ENCODE peak calls at places on chromosomes 3 and 15, in eight cellular contexts. N is NCI-H2171 treated with DMSO at 0.1 percent for 48 hours; J is T-helper 17 cell; D is CD8-positive, alpha-beta T cell; A is stimulated activated CD4-positive, alpha-beta T cell treated with anti-CD3 and anti-CD28 coated beads, Interleukin-2, amount 100 ng/mL, for 48 hours; W is GM23248; S is HT1080; O is tibial nerve. T is an unnamed sample.

GRCh38 chr15:48177383-48177874 is 666 bp downstream of the MYEF2 start:
- DNase-seq in A (no peak), O (no peak), J (no peak), D (no peak), W (peak), S (peak), N (peak), T (no peak)

GRCh38 chr3:29156071-29156715 is 124.7 kb upstream of the RBMS3 start:
- DNase-seq in O (no peak), S (no peak), W (no peak), D (no peak), J (no peak), A (no peak), N (peak), T (no peak)

GRCh38 chr15:66631616-66632263 is 65.9 kb upstream of the LCTL start:
- DNase-seq in S (no peak), N (no peak), D (no peak), W (no peak), J (no peak), O (no peak), A (no peak), T (no peak)

GRCh38 chr3:148648685-148649352 is 48.9 kb upstream of the AGTR1 start:
- DNase-seq in O (no peak), D (no peak), N (no peak), S (peak), A (no peak), W (peak), J (no peak), T (no peak)

GRCh38 chr3:170768334-170768801 is 101.6 kb downstream of the RPL22L1 start:
- DNase-seq in W (peak), D (no peak), O (peak), J (no peak), S (peak), A (no peak), N (no peak), T (no peak)

GRCh38 chr3:192844366-192844765 is 73.3 kb downstream of the MB21D2 start:
- DNase-seq in O (no peak), D (no peak), A (no peak), N (no peak), W (no peak), S (no peak), J (no peak), T (no peak)

GRCh38 chr15:49490963-49491362 is 67.9 kb downstream of the FGF7 start:
- DNase-seq in A (no peak), N (no peak), O (no peak), S (no peak), W (peak), J (no peak), D (no peak), T (no peak)

GRCh38 chr15:47812436-47813109 is 95.3 kb downstream of the SEMA6D start:
- DNase-seq in N (no peak), D (no peak), W (peak), J (no peak), O (no peak), A (no peak), S (no peak), T (no peak)

T was measured in effector memory CD4-positive, alpha-beta T cell.